ENCODE peak calls at places on chromosome 22, in nine cellular contexts. S is right lobe of liver; K is colonic mucosa; Q is hepatocyte; R is pancreas; I is ovary; W is WERI-Rb-1; B is CD8-positive, alpha-beta T cell; H is sigmoid colon. G is an unnamed sample.

GRCh38 chr22:32745996-32746322 is 55.5 kb upstream of the TIMP3 start:
- DNase-seq in H (no peak), W (no peak), K (no peak), Q (no peak), B (no peak), R (no peak), I (no peak), S (no peak), G (no peak)

GRCh38 chr22:22744412-22745224 is 100.2 kb downstream of the GGTLC2 start:
- DNase-seq in H (no peak), R (no peak), I (no peak), Q (no peak), B (no peak), K (no peak), S (no peak), W (no peak), G (no peak)

GRCh38 chr22:44783581-44783980 is 31.2 kb downstream of the ARHGAP8 start:
- DNase-seq in R (no peak), H (no peak), K (peak), W (no peak), S (no peak), B (no peak), I (no peak), Q (no peak), G (no peak)

GRCh38 chr22:42745118-42745517 is 24.4 kb upstream of the A4GALT start:
- DNase-seq in Q (peak), S (no peak), W (no peak), R (no peak), B (no peak), H (no peak), I (no peak), K (no peak), G (no peak)

GRCh38 chr22:42313804-42314581 is 43.5 kb upstream of the TCF20 start:
- DNase-seq in Q (peak), H (peak), B (peak), W (peak), I (peak), R (peak), S (peak), K (peak), G (peak)

GRCh38 chr22:47400701-47401591 is 638.5 kb downstream of the TBC1D22A start:
- DNase-seq in R (no peak), Q (no peak), W (no peak), K (no peak), I (no peak), S (no peak), B (no peak), H (no peak), G (no peak)

GRCh38 chr22:43439368-43440102 is 27.7 kb downstream of the MPPED1 start:
- DNase-seq in Q (no peak), I (no peak), B (no peak), K (no peak), R (no peak), W (no peak), H (no peak), S (no peak), G (no peak)

GRCh38 chr22:48494968-48495750 is 1332.5 kb downstream of the BRD1 start:
- DNase-seq in K (no peak), W (no peak), I (peak), R (no peak), S (no peak), B (no peak), Q (no peak), H (peak), G (no peak)

GRCh38 chr22:22817468-22818201 is 70.0 kb upstream of the IGLL5 start:
- DNase-seq in Q (no peak), B (no peak), I (no peak), H (no peak), S (no peak), K (no peak), W (no peak), R (no peak), G (no peak)

GRCh38 chr22:42281706-42282251 is 11.3 kb upstream of the TCF20 start:
- DNase-seq in Q (no peak), K (no peak), W (no peak), I (no peak), H (peak), R (no peak), B (no peak), S (no peak), G (no peak)

GRCh38 chr22:48690583-48691317 is 1136.9 kb downstream of the BRD1 start:
- DNase-seq in I (no peak), H (no peak), W (no peak), S (no peak), Q (no peak), B (no peak), R (no peak), K (no peak), G (no peak)

GRCh38 chr22:36237462-36238347 is 1.6 kb downstream of the APOL2 start:
- DNase-seq in B (no peak), H (no peak), Q (no peak), S (peak), K (no peak), W (no peak), R (no peak), I (peak), G (peak)

GRCh38 chr22:23394525-23395326 is 185.4 kb downstream of the IGLL1 start:
- DNase-seq in B (no peak), Q (no peak), K (no peak), I (peak), R (no peak), S (no peak), H (peak), W (no peak), G (peak)

GRCh38 chr22:36180928-36181327 is 20.4 kb upstream of the APOL3 start:
- DNase-seq in H (no peak), B (no peak), W (no peak), S (no peak), K (no peak), Q (no peak), I (no peak), R (no peak), G (no peak)

GRCh38 chr22:40685406-40685805 is 6.1 kb downstream of the MCHR1 start:
- DNase-seq in S (no peak), B (no peak), Q (no peak), W (no peak), R (no peak), I (no peak), K (no peak), H (no peak), G (no peak)

GRCh38 chr22:41557401-41558240 is 3.2 kb upstream of the CSDC2 start:
- DNase-seq in S (peak), R (peak), I (peak), W (peak), Q (peak), B (no peak), K (peak), H (peak), G (no peak)

GRCh38 chr22:33544707-33545106 is 375.6 kb downstream of the LARGE1 start:
- DNase-seq in S (no peak), I (no peak), H (no peak), K (no peak), Q (no peak), B (no peak), R (no peak), W (no peak), G (no peak)

GRCh38 chr22:44981857-44982256 is 27.9 kb downstream of the PHF21B start:
- DNase-seq in Q (no peak), S (no peak), R (no peak), W (no peak), I (no peak), K (no peak), H (no peak), B (no peak), G (no peak)

GRCh38 chr22:35645646-35646045 is 2.6 kb upstream of the APOL6 start:
- DNase-seq in H (no peak), Q (no peak), W (no peak), I (no peak), S (peak), R (no peak), B (no peak), K (no peak), G (no peak)

GRCh38 chr22:21964918-21965484 is 12.4 kb upstream of the PPM1F start:
- DNase-seq in S (no peak), H (no peak), B (no peak), Q (no peak), I (no peak), W (no peak), R (no peak), K (no peak), G (no peak)

GRCh38 chr22:48757581-48757980 is 1070.1 kb downstream of the BRD1 start:
- DNase-seq in Q (peak), B (no peak), H (peak), K (peak), R (peak), I (peak), W (no peak), S (peak), G (no peak)

GRCh38 chr22:35739076-35739475 is 21.4 kb downstream of the APOL5 start:
- DNase-seq in S (no peak), I (no peak), B (no peak), R (no peak), K (no peak), H (no peak), W (no peak), Q (no peak), G (no peak)

GRCh38 chr22:26592368-26593015 is 2.6 kb upstream of the TPST2 start:
- DNase-seq in W (no peak), R (no peak), Q (no peak), K (peak), B (peak), I (no peak), S (no peak), H (no peak), G (no peak)

GRCh38 chr22:35043251-35043931 is 22.6 kb upstream of the ISX start:
- DNase-seq in H (no peak), I (no peak), W (no peak), K (no peak), Q (no peak), S (no peak), B (no peak), R (no peak), G (no peak)

GRCh38 chr22:23826510-23827350 is 12.1 kb downstream of the DERL3 start:
- DNase-seq in W (no peak), B (no peak), I (no peak), K (no peak), Q (peak), H (peak), R (no peak), S (peak), G (no peak)

GRCh38 chr22:44623771-44624510 is 78.1 kb upstream of the PRR5 start:
- DNase-seq in B (peak), H (no peak), K (no peak), W (peak), I (no peak), S (no peak), R (no peak), Q (peak), G (no peak)

GRCh38 chr22:27545071-27545470 is 256.5 kb downstream of the MN1 start:
- DNase-seq in R (no peak), B (no peak), Q (no peak), K (no peak), I (no peak), S (no peak), W (no peak), H (no peak), G (no peak)

GRCh38 chr22:35958334-35958733 is 70.3 kb downstream of the RBFOX2 start:
- DNase-seq in S (no peak), K (no peak), B (no peak), I (no peak), W (no peak), H (no peak), R (no peak), Q (no peak), G (no peak)

GRCh38 chr22:45308624-45309421 is 911 bp upstream of the FAM118A start:
- DNase-seq in W (no peak), I (peak), S (no peak), Q (no peak), R (peak), K (no peak), H (no peak), B (peak), G (peak)

GRCh38 chr22:42381152-42381551 is 51.1 kb downstream of the NFAM1 start:
- DNase-seq in Q (no peak), K (no peak), R (no peak), S (no peak), I (no peak), B (no peak), W (no peak), H (no peak), G (no peak)

GRCh38 chr22:27179161-27179560 is 521.8 kb downstream of the MIAT start:
- DNase-seq in H (no peak), Q (no peak), K (no peak), W (no peak), S (no peak), B (no peak), R (no peak), I (no peak), G (no peak)

DNA sequence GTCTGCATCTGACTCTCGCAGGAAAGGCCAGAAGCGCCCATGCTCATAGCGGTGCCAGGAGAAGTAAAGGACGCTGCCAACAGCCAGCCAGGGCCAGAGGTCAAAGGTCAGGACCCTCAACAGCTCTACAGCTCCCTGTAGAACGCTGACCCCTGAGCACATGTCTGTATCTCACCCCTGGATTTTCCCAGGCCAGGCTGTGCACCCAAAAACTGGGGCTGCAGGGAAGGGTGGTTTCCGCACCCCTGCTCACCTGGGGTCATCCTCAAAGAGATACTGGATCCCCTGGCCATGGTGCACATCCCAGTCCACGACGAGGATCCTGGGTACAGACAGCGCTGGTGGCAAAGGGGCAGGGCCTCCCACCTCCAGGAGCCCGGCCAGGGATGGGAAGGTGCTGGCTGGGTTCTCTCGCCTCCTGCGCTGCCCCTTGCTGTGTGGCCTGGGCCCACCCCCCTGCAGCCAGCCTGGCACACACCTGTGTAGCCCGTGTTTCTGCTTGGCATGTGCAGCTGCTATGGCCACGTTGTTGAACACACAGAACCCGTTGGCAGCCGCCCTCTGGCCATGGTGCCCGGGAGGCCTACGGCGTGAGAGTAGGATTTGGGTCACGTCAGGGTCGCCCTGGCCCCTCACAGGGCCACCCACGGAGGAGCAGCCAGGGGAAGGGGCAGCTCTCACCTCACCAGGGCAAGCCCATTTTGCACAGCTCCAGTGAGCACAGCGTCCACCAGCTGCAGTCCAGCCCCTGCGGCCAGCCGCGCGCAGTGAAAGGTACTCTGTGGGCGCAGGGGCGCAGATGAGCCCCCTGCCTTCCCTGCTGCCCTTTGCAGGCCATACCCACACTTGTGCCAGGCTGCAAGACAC is 1.4 kb downstream of the HDAC10 start:
- DNase-seq in I (peak), R (no peak), W (no peak), B (no peak), K (no peak), Q (no peak), S (no peak), H (no peak), G (no peak)
- H3K4me3 ChIP-seq in I (no peak), R (no peak), W (peak), B (peak), K (peak), Q (no peak), S (peak), H (no peak), G (peak)

GRCh38 chr22:25332386-25332785 is 112.9 kb downstream of the CRYBB2 start:
- DNase-seq in W (no peak), Q (no peak), S (no peak), K (no peak), H (no peak), I (no peak), B (no peak), R (no peak), G (no peak)

GRCh38 chr22:25331050-25331449 is 111.6 kb downstream of the CRYBB2 start:
- DNase-seq in K (no peak), Q (no peak), H (no peak), W (no peak), S (no peak), B (no peak), R (no peak), I (no peak), G (no peak)

DNA sequence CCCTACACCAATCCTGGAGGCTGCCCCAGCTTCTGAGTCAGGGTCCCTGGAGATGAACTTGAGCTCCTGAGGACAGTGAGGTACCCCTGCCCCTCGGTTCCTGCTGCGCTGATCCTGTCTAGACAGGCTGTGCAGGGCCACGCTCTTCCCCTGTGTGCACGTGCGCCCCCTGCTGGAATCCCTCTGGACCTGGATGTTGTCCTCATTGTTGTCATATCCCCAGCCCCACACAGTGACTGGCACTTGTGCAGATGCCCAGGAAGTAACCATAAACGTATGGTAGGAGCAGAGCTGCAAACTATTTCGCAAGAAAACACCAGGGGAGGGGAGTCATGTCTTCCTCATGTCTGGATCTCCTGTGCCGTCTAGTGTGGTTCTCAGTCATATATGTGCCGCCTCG is 114.7 kb downstream of the CRYBB2 start:
- DNase-seq in Q (peak), I (no peak), R (peak), H (no peak), S (no peak), W (peak), K (peak), B (peak), G (peak)
- TF ChIP-seq CTCF in Q (peak), I (no peak), R (no peak), H (no peak), S (peak), W (peak), K (peak), B (no peak), G (peak)

DNA sequence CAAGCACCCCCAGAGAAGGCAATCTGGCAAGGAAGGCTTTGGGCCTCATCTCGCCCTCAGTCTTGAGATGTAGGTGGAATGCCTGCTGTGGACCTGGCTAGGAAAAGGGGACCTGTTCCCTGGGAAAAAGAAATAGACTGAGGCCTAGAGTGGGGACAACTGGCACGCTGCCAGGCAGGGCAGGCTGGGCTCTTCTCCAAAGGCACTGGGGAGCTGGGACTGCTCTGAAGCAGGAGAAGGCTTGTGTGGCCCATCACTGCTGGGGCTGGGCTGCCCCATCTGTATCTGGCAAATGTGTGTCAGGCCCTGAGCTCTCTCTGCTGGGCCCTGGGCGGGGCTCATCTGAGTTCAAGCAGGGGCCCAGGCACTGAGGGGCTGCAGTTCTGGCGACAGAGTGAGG is 32.9 kb downstream of the ARVCF start:
- DNase-seq in B (no peak), K (no peak), I (no peak), W (no peak), H (no peak), R (no peak), Q (no peak), S (no peak), G (no peak)
- H3K4me3 ChIP-seq in B (no peak), K (no peak), I (no peak), W (no peak), H (no peak), R (no peak), Q (no peak), S (no peak), G (no peak)

DNA sequence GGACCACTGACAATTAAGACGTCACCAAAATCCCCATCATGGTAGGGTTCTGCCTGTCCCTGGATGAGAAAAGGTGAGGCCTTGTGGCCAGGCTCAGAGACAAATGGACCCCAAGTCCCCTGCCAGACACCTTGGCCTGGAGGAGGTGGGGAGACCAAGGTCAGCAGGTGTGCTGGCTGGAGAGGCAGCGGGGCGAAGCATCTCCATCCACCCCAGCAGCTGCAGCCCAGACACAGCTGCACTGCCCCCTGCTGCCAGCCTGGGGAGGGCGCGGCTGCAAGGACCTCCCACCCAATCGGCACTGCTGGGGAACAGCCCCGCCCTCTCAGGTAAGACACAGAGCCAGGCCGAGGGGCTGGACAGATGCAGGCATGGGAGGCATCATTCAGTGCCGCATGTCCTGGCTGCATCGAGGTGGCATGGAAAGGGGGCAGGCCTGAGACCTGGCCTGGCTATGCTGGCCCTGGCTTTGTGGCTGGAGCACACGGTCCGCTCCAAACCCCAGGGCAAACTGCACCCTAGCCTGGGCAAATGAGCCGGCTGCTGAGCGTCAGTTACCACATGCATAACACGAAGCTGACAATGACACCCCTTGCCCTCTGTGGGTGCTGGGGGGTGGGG is 12.2 kb upstream of the MFNG start:
- DNase-seq in B (peak), R (peak), H (no peak), K (peak), W (peak), I (no peak), S (no peak), Q (peak), G (no peak)
- TF ChIP-seq CTCF in B (peak), R (peak), H (peak), K (peak), W (peak), I (no peak), S (peak), Q (peak), G (peak)

GRCh38 chr22:46361861-46362220 is 26.3 kb downstream of the TRMU start:
- DNase-seq in K (no peak), H (no peak), S (no peak), R (no peak), B (no peak), Q (no peak), W (no peak), I (no peak), G (no peak)
- H3K4me3 ChIP-seq in K (no peak), H (no peak), S (no peak), R (no peak), B (no peak), Q (no peak), W (no peak), I (no peak), G (no peak)

DNA sequence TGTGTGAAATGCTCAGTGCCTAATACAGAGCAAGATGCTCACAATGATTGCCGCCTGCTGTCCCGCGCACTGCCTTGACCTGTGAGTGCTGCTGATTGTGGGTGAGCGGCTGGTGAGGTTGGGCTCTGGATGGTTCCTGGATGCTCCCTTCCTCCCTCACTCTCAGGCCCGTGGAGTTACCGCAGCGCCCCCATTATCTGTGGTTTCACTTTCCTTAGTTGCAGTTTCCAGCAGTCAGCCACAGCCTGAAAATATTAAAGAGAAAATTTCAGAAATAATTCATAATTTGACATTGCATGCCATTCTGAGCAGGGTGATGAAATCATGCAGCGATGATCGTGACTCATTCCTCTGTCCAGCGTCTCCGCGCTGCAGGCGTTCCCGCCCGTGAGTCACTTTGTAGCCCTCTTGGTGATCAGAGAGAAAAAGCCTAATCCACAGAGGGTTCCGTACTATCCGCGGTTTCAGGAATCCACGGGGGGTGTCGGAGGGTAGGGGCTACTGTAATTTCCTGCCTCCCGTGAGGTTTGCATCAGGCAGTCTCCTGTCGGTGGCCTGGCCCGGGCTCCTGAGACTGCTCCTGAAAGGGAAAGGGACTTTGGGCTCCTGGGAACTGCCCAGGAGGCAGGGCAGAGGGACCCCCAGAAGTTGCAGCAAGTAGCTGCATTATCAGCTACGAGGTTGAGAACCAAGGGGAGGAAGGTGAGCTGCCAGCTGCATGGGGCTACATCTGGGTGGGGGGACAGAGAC is 10.6 kb downstream of the RPL3 start:
- DNase-seq in B (no peak), S (no peak), K (no peak), H (peak), Q (peak), W (no peak), R (peak), I (peak), G (no peak)
- TF ChIP-seq CTCF in B (no peak), S (no peak), K (no peak), H (no peak), Q (no peak), W (no peak), R (no peak), I (no peak), G (no peak)